ENCODE peak calls at places on chromosomes 16 and 17, in six cellular contexts. Q is fibroblast of lung, X is brain microvascular endothelial cell, Y is IMR-90, K is cardiac muscle cell, Z is psoas muscle. J is an unnamed sample.

GRCh38 chr16:78363843-78364242 is 264.4 kb downstream of the WWOX start:
- DNase-seq in Q (no peak), X (no peak), Y (no peak), K (no peak), Z (no peak), J (no peak)

GRCh38 chr17:38746893-38747384 is 1.2 kb downstream of the PCGF2 start:
- DNase-seq in Q (no peak), X (no peak), Y (no peak), K (no peak), Z (no peak), J (no peak)

GRCh38 chr17:27602721-27603445 is 28.1 kb upstream of the LGALS9 start:
- DNase-seq in Q (peak), X (peak), Y (peak), K (peak), Z (peak), J (peak)

GRCh38 chr17:3846739-3847670 is 959 bp upstream of the NCBP3 start:
- DNase-seq in Q (no peak), X (no peak), Y (no peak), K (no peak), Z (no peak), J (no peak)

GRCh38 chr17:61926831-61927210 is 961 bp downstream of the INTS2 start:
- DNase-seq in Q (peak), X (no peak), Y (peak), K (no peak), Z (no peak), J (peak)

GRCh38 chr16:84199861-84200260 is 8.9 kb downstream of the ADAD2 start:
- DNase-seq in Q (no peak), X (no peak), Y (no peak), K (peak), Z (no peak), J (no peak)

GRCh38 chr16:87707097-87707496 is 58.7 kb downstream of the KLHDC4 start:
- DNase-seq in Q (no peak), X (no peak), Y (no peak), K (no peak), Z (no peak), J (no peak)

GRCh38 chr17:68870427-68870826 is 84.8 kb downstream of the ABCA8 start:
- DNase-seq in Q (no peak), X (no peak), Y (no peak), K (no peak), Z (no peak), J (no peak)

GRCh38 chr17:2963332-2964027 is 99.9 kb downstream of the OR1D5 start:
- DNase-seq in Q (no peak), X (no peak), Y (no peak), K (no peak), Z (no peak), J (no peak)

GRCh38 chr17:56593073-56593740 is at the start of gene NOG:
- DNase-seq in Q (peak), X (no peak), Y (peak), K (peak), Z (peak), J (no peak)

GRCh38 chr16:14284371-14284770 is 213.3 kb downstream of the MRTFB start:
- DNase-seq in Q (no peak), X (no peak), Y (no peak), K (no peak), Z (no peak), J (no peak)

GRCh38 chr17:50265212-50265611 is 9.1 kb upstream of the TMEM92 start:
- DNase-seq in Q (no peak), X (no peak), Y (no peak), K (no peak), Z (no peak), J (no peak)

GRCh38 chr16:578870-579405 is 9.2 kb downstream of the PIGQ start:
- DNase-seq in Q (peak), X (peak), Y (peak), K (peak), Z (peak), J (no peak)

GRCh38 chr16:50011707-50012106 is 13.3 kb upstream of the CNEP1R1 start:
- DNase-seq in Q (no peak), X (no peak), Y (no peak), K (peak), Z (no peak), J (no peak)

GRCh38 chr17:72771734-72772133 is 320.8 kb downstream of the SLC39A11 start:
- DNase-seq in Q (no peak), X (no peak), Y (no peak), K (no peak), Z (no peak), J (no peak)

GRCh38 chr16:66409156-66409555 is 17.9 kb upstream of the BEAN1 start:
- DNase-seq in Q (peak), X (no peak), Y (peak), K (peak), Z (no peak), J (no peak)

GRCh38 chr17:60311936-60312335 is 80.0 kb downstream of the USP32 start:
- DNase-seq in Q (peak), X (peak), Y (peak), K (peak), Z (no peak), J (no peak)

GRCh38 chr17:82399030-82399429 is 19.1 kb upstream of the HEXD start:
- DNase-seq in Q (peak), X (no peak), Y (peak), K (peak), Z (peak), J (no peak)

GRCh38 chr17:82775033-82775823 is 23.4 kb downstream of the TBCD start:
- DNase-seq in Q (peak), X (no peak), Y (no peak), K (peak), Z (peak), J (no peak)

GRCh38 chr17:56937688-56938087 is 23.2 kb downstream of the COIL start:
- DNase-seq in Q (no peak), X (no peak), Y (no peak), K (no peak), Z (no peak), J (no peak)

GRCh38 chr17:82248815-82249638 is 20.2 kb downstream of the SLC16A3 start:
- DNase-seq in Q (no peak), X (no peak), Y (no peak), K (no peak), Z (peak), J (no peak)

GRCh38 chr17:80169784-80170500 is at the start of gene CARD14:
- DNase-seq in Q (no peak), X (no peak), Y (no peak), K (no peak), Z (no peak), J (no peak)

GRCh38 chr16:3954411-3954921 is 74.0 kb upstream of the CREBBP start:
- DNase-seq in Q (no peak), X (no peak), Y (peak), K (peak), Z (no peak), J (no peak)

GRCh38 chr17:42883802-42884553 is 16.6 kb upstream of the G6PC1 start:
- DNase-seq in Q (no peak), X (no peak), Y (no peak), K (no peak), Z (no peak), J (no peak)

GRCh38 chr16:77613115-77613514 is 109.2 kb upstream of the NUDT7 start:
- DNase-seq in Q (peak), X (peak), Y (no peak), K (no peak), Z (no peak), J (no peak)

GRCh38 chr16:52191533-52192134 is 355.3 kb downstream of the TOX3 start:
- DNase-seq in Q (peak), X (peak), Y (peak), K (peak), Z (peak), J (peak)

GRCh38 chr17:55530064-55530463 is 18.8 kb upstream of the SMIM36 start:
- DNase-seq in Q (no peak), X (no peak), Y (no peak), K (no peak), Z (no peak), J (no peak)

GRCh38 chr16:52578007-52578828 is 31.3 kb upstream of the TOX3 start:
- DNase-seq in Q (no peak), X (no peak), Y (no peak), K (no peak), Z (no peak), J (no peak)

GRCh38 chr17:79485399-79485985 is 125.4 kb downstream of the RBFOX3 start:
- DNase-seq in Q (no peak), X (no peak), Y (no peak), K (no peak), Z (no peak), J (no peak)

GRCh38 chr17:67700037-67700436 is 17.7 kb upstream of the NOL11 start:
- DNase-seq in Q (no peak), X (no peak), Y (no peak), K (no peak), Z (no peak), J (no peak)

GRCh38 chr16:24819462-24820040 is 26.2 kb upstream of the SLC5A11 start:
- DNase-seq in Q (no peak), X (no peak), Y (peak), K (peak), Z (no peak), J (no peak)

GRCh38 chr16:79069634-79070033 is 530.9 kb downstream of the MAF start:
- DNase-seq in Q (no peak), X (no peak), Y (no peak), K (no peak), Z (no peak), J (no peak)

GRCh38 chr16:22782299-22782698 is 31.7 kb upstream of the HS3ST2 start:
- DNase-seq in Q (no peak), X (no peak), Y (no peak), K (no peak), Z (no peak), J (no peak)

GRCh38 chr17:64676763-64677162 is 14.7 kb upstream of the SMURF2 start:
- DNase-seq in Q (no peak), X (no peak), Y (no peak), K (no peak), Z (no peak), J (no peak)

GRCh38 chr16:22183901-22184614 is 21.8 kb downstream of the SDR42E2 start:
- DNase-seq in Q (no peak), X (no peak), Y (no peak), K (no peak), Z (no peak), J (no peak)

GRCh38 chr17:4772235-4772613 is 538 bp downstream of the TM4SF5 start:
- DNase-seq in Q (no peak), X (no peak), Y (no peak), K (no peak), Z (no peak), J (no peak)

GRCh38 chr16:73746554-73746953 is 550.1 kb upstream of the PSMD7 start:
- DNase-seq in Q (no peak), X (no peak), Y (no peak), K (no peak), Z (no peak), J (no peak)

GRCh38 chr16:89293276-89294143 is 76.0 kb downstream of the ZNF778 start:
- DNase-seq in Q (no peak), X (no peak), Y (peak), K (no peak), Z (no peak), J (no peak)
- TF ChIP-seq CTCF in Q (peak), X (peak), Y (peak), K (no peak), Z (no peak), J (peak)

GRCh38 chr17:76536511-76537287 is 810 bp downstream of the CYGB start:
- DNase-seq in Q (no peak), X (no peak), Y (no peak), K (no peak), Z (no peak), J (no peak)
- H3K27ac ChIP-seq in Q (no peak), X (no peak), Y (no peak), K (no peak), Z (peak), J (no peak)

DNA sequence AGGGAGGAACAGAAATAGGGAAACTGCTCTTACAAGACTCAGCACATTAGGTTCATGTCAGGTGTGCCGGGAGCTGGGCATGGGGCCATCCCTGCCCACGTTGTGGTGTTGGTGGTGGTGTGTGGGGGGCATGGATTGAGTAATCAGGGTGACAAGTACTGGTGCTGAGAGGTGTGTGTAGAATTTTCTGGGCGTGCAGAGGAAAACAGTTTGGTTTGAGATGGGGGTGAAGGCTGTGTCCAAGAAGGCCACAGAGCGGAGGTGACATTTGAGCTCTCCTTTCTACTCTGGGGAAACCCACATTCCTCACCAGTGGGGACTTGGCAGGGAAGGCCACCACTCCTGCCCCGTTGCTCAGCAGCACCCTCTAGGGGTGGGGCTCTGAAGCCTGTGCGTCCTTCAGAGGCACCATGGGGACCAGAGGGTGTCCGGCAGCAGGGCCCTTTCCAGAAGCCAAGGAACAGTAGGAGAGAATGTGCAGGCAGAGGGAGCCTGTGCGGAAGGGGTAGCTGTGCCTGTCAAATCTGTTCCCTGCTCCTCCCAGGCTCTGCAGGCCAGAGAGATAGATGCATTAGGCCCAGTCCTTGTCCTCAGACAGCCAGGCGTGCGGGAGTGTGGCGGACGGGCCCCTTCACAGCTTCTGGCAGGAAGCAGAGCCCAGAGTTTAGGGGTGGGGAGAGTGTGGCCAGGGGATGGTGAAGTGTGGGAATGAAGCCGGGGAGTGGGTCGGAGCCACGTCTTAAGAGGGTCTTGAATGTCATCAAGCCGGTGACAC is 48.7 kb upstream of the GSE1 start:
- DNase-seq in Q (no peak), X (no peak), Y (no peak), K (no peak), Z (peak), J (no peak)
- TF ChIP-seq CTCF in Q (peak), X (peak), Y (peak), K (peak), Z (peak), J (peak)

DNA sequence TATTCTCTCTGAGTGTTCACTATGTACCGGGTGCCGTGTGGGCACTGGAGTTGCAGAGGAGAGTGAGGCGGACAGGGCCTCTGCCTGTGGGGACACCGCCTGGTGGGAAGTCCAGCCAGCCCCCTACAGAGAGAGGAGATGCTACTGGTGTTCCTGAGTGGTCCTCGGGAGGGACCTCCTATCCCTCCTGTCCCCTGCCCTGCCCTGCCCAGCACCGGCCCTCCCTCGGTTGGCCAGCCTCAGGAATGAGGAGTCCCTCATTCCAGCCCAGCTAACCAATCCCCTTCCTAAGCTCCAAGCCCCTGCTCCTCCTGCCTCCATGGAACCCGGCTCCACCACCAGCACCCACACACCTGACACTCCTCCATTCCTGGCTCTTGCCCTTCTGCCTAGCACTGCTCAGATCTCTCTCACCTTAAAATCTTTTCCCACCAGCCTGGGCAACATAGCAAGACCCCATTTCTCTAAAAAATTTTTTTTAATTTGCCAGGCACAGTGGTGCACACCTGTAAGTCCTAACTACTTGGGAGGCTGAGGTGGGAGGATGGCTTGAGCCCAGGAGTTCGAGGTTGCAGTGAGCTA is 2.0 kb downstream of the ASGR2 start:
- DNase-seq in Q (no peak), X (no peak), Y (no peak), K (no peak), Z (no peak), J (no peak)
- H3K27ac ChIP-seq in Q (no peak), X (no peak), Y (no peak), K (no peak), Z (no peak), J (no peak)

DNA sequence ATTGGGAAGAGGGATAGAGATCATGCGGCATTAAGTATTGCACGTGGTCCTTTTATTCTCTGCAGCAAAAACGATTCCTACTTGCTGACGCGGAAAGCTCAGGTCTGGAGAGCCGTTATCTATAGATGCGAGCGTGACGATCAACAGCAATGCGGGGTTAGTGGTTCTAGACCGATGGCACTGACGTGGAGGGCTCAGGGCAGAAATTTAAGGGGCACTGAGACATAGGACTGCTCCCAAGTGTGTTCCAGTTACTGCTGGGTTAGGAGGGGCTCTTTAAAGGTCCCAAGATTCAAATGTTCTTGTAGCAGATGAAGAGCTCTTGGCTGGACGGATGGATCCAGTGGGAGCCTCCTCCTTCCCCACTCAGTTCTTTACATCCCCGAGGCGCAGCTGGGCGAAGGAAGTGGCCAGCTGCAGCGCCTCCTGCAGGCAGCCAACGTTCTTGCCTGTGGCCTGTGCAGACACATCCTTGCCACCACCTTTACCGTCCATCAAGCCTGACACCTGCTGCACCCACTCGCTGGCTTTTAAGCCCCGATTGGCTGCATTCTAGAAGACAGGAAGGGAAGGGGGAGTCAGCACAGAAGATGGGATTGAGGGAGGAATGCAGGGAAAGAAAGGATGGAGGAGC is 732 bp upstream of the EXOSC6 start:
- DNase-seq in Q (no peak), X (no peak), Y (peak), K (peak), Z (no peak), J (no peak)
- TF ChIP-seq CTCF in Q (peak), X (peak), Y (peak), K (peak), Z (no peak), J (peak)

J was measured in AG04450.